ENCODE peak calls at places on chromosomes 11 and 22, in seven cellular contexts. K, T, C, W, A, Y and L are unnamed samples.

GRCh38 chr11:128379587-128380279 is 207.6 kb downstream of the ETS1 start:
- DNase-seq in K (no peak), T (no peak), C (no peak), W (no peak), A (no peak), Y (no peak), L (no peak)

GRCh38 chr11:4393209-4394196 is at the start of gene TRIM21:
- DNase-seq in K (peak), T (peak), C (peak), W (peak), A (peak), Y (peak), L (peak)

GRCh38 chr11:88535916-88536547 is 198.5 kb upstream of the CTSC start:
- DNase-seq in K (peak), T (peak), C (no peak), W (no peak), A (peak), Y (no peak), L (no peak)

GRCh38 chr22:36308880-36309279 is 55.9 kb downstream of the APOL1 start:
- DNase-seq in K (no peak), T (no peak), C (no peak), W (no peak), A (no peak), Y (no peak), L (no peak)

GRCh38 chr11:10592331-10592730 is 23.9 kb upstream of the LYVE1 start:
- DNase-seq in K (peak), T (peak), C (no peak), W (no peak), A (peak), Y (no peak), L (no peak)

GRCh38 chr11:67113231-67113721 is 5.8 kb upstream of the KDM2A start:
- DNase-seq in K (no peak), T (peak), C (no peak), W (no peak), A (no peak), Y (no peak), L (no peak)

GRCh38 chr11:14644396-14645246 is 1.0 kb downstream of the PDE3B start:
- DNase-seq in K (no peak), T (no peak), C (peak), W (peak), A (no peak), Y (peak), L (peak)

GRCh38 chr11:14184548-14184947 is 174.4 kb downstream of the RRAS2 start:
- DNase-seq in K (no peak), T (no peak), C (no peak), W (no peak), A (no peak), Y (no peak), L (no peak)

GRCh38 chr22:32005453-32005852 is 37.6 kb upstream of the SLC5A1 start:
- DNase-seq in K (peak), T (no peak), C (no peak), W (no peak), A (no peak), Y (no peak), L (no peak)

GRCh38 chr22:22842085-22842484 is 45.5 kb upstream of the IGLL5 start:
- DNase-seq in K (no peak), T (no peak), C (no peak), W (no peak), A (no peak), Y (no peak), L (no peak)

GRCh38 chr11:45994421-45995341 is 72.2 kb downstream of the LARGE2 start:
- DNase-seq in K (no peak), T (no peak), C (no peak), W (no peak), A (no peak), Y (no peak), L (no peak)

GRCh38 chr11:66011239-66011784 is 496 bp upstream of the CST6 start:
- DNase-seq in K (no peak), T (no peak), C (no peak), W (no peak), A (no peak), Y (no peak), L (no peak)

GRCh38 chr11:1361882-1362281 is 27.9 kb upstream of the BRSK2 start:
- DNase-seq in K (no peak), T (no peak), C (no peak), W (no peak), A (no peak), Y (no peak), L (no peak)